ENCODE peak calls at places on chromosomes 13 and 19, in four cellular contexts. B is GM06990; Z is RWPE2; Q is CD4-positive, CD25-positive, alpha-beta regulatory T cell. X is an unnamed sample.

GRCh38 chr13:30577381-30577780 is 40.3 kb upstream of the USPL1 start:
- DNase-seq in B (peak; percentile 41), Z (peak; percentile 69), Q (peak; percentile 58), X (peak; percentile 13)

GRCh38 chr19:45124021-45124420 is 31.0 kb downstream of the PPP1R37 start:
- DNase-seq in B (no peak), Z (no peak), Q (no peak), X (no peak)

GRCh38 chr13:41457589-41458186 is 338 bp downstream of the RGCC start:
- DNase-seq in B (peak; percentile 45), Q (peak; percentile 61), Z (no peak), X (peak; percentile 28)

GRCh38 chr13:99129050-99129449 is 71.6 kb upstream of the UBAC2 start:
- DNase-seq in B (no peak), Q (no peak), Z (no peak), X (no peak)

GRCh38 chr19:43432866-43433673 is 18.4 kb downstream of the TEX101 start:
- DNase-seq in Z (peak; percentile 67), B (peak; percentile 29), Q (peak; percentile 69), X (peak; percentile 60)

GRCh38 chr13:94849254-94849653 is 136.9 kb upstream of the SOX21 start:
- DNase-seq in Z (no peak), B (no peak), Q (no peak), X (no peak)

GRCh38 chr19:35195822-35196221 is 32.7 kb downstream of the FAM187B start:
- DNase-seq in Q (no peak), Z (no peak), B (no peak), X (no peak)

GRCh38 chr13:40878321-40878720 is 88.9 kb downstream of the SLC25A15 start:
- DNase-seq in Z (no peak), B (no peak), Q (no peak), X (no peak)

GRCh38 chr19:44142014-44142523 is 715 bp downstream of the ZNF234 start:
- DNase-seq in Z (no peak), Q (no peak), B (no peak), X (no peak)

GRCh38 chr13:104466016-104466415 is 1399.8 kb upstream of the SLC10A2 start:
- DNase-seq in B (no peak), Z (no peak), Q (no peak), X (no peak)

GRCh38 chr19:5292453-5292842 is 48.2 kb downstream of the PTPRS start:
- DNase-seq in Z (no peak), B (peak; percentile 43), Q (no peak), X (no peak)

GRCh38 chr13:61727714-61728275 is 312.1 kb upstream of the PCDH20 start:
- DNase-seq in B (no peak), Z (no peak), Q (no peak), X (no peak)

GRCh38 chr19:3387645-3388589 is 21.5 kb downstream of the NFIC start:
- DNase-seq in Q (no peak), Z (peak; percentile 86), B (no peak), X (no peak)

GRCh38 chr19:32223595-32224370 is 121.6 kb upstream of the ZNF507 start:
- DNase-seq in Z (no peak), B (no peak), Q (peak; percentile 7), X (no peak)

GRCh38 chr19:35882074-35882832 is 13.9 kb downstream of the APLP1 start:
- DNase-seq in B (no peak), Z (no peak), Q (peak; percentile 79), X (no peak)

GRCh38 chr13:113034451-113035208 is 65.6 kb downstream of the MCF2L start:
- DNase-seq in Q (no peak), Z (no peak), B (no peak), X (no peak)

GRCh38 chr13:114226699-114227323 is 7.9 kb upstream of the CDC16 start:
- DNase-seq in Z (peak; percentile 69), B (peak; percentile 72), Q (peak; percentile 88), X (peak; percentile 76)

GRCh38 chr13:45909724-45910123 is 58.2 kb upstream of the SIAH3 start:
- DNase-seq in Z (no peak), Q (no peak), B (no peak), X (no peak)

GRCh38 chr13:52737900-52738299 is 1.7 kb downstream of the CNMD start:
- DNase-seq in Q (no peak), Z (no peak), B (no peak), X (no peak)

GRCh38 chr19:54164369-54165068 is 5.0 kb upstream of the LENG1 start:
- DNase-seq in B (peak; percentile 77), Q (peak; percentile 70), Z (no peak), X (peak; percentile 47)

GRCh38 chr19:49160450-49161189 is 3.0 kb downstream of the TRPM4 start:
- DNase-seq in Z (no peak), Q (no peak), B (no peak), X (no peak)

GRCh38 chr13:98960331-98961203 is 17.3 kb downstream of the DOCK9 start:
- DNase-seq in Z (no peak), B (no peak), Q (no peak), X (no peak)

GRCh38 chr13:43389573-43389972 is 366.2 kb downstream of the DNAJC15 start:
- DNase-seq in Z (no peak), Q (no peak), B (no peak), X (no peak)

GRCh38 chr19:46862974-46863632 is 2.3 kb downstream of the ARHGAP35 start:
- DNase-seq in Q (no peak), B (no peak), Z (peak; percentile 7), X (no peak)

GRCh38 chr19:57362419-57362818 is 932 bp upstream of the TRAPPC2B start:
- DNase-seq in B (no peak), Q (no peak), Z (no peak), X (no peak)

GRCh38 chr13:43815204-43815603 is 28.4 kb upstream of the ENOX1 start:
- DNase-seq in B (no peak), Q (no peak), Z (no peak), X (no peak)

GRCh38 chr19:35545855-35546381 is 492 bp downstream of the TMEM147 start:
- DNase-seq in Z (no peak), Q (peak; percentile 57), B (peak; percentile 77), X (peak; percentile 64)

GRCh38 chr19:34733266-34733825 is 697 bp upstream of the ZNF181 start:
- DNase-seq in Z (no peak), B (no peak), Q (no peak), X (no peak)

GRCh38 chr13:86002921-86003488 is 203.8 kb upstream of the SLITRK6 start:
- DNase-seq in B (no peak), Z (no peak), Q (no peak), X (no peak)

GRCh38 chr19:46866407-46867132 is 5.8 kb downstream of the ARHGAP35 start:
- DNase-seq in Z (no peak), Q (no peak), B (no peak), X (no peak)

GRCh38 chr13:25217023-25217909 is 45.2 kb upstream of the AMER2 start:
- DNase-seq in B (no peak), Q (no peak), Z (no peak), X (no peak)

GRCh38 chr13:100811906-100812305 is 137.3 kb upstream of the TMTC4 start:
- DNase-seq in Q (no peak), B (no peak), Z (no peak), X (no peak)

GRCh38 chr19:21934593-21934992 is 76.2 kb downstream of the ZNF208 start:
- DNase-seq in Q (no peak), Z (no peak), B (no peak), X (no peak)
- H3K4me3 ChIP-seq in Q (no peak overlapping the region), Z (no peak overlapping the region), B (no peak overlapping the region), X (no peak overlapping the region)

DNA sequence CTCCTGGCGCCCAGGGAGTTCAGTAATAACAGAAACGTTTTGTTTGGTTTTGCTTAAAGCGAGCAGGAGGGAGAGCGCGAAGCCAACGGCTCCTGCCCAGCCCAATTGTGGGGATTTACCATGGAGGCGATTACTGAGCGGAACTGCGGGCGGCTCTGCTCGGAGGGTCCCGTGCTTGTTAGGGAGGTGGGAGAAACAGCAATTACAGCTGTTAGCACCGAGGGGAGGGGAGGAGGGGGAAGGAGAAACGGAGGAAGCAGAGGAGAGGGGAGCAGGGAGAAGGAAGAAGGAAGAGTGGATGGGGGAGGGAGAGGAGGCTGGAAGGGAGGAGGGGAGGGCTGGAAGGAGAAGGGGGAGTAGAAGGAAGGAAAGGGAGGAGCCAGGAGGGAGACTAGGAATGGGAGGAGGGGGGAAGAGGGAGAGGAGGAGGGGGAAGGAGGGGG is 7.7 kb upstream of the ONECUT3 start:
- DNase-seq in B (no peak), Q (no peak), Z (no peak), X (no peak)
- H3K4me3 ChIP-seq in B (no peak overlapping the region), Q (no peak overlapping the region), Z (no peak overlapping the region), X (no peak overlapping the region)

GRCh38 chr19:17341386-17341785 is 4.0 kb downstream of the GTPBP3 start:
- DNase-seq in B (no peak), Q (no peak), Z (no peak), X (no peak)

GRCh38 chr19:17340871-17341357 is 3.6 kb downstream of the GTPBP3 start:
- DNase-seq in Z (no peak), B (no peak), Q (no peak), X (no peak)

GRCh38 chr19:17341845-17342244 is 4.5 kb downstream of the GTPBP3 start:
- DNase-seq in B (no peak), Q (no peak), Z (no peak), X (no peak)

GRCh38 chr19:17339088-17339741 is 1.9 kb downstream of the GTPBP3 start:
- DNase-seq in B (no peak), Z (peak; percentile 68), Q (peak; percentile 36), X (no peak)

DNA sequence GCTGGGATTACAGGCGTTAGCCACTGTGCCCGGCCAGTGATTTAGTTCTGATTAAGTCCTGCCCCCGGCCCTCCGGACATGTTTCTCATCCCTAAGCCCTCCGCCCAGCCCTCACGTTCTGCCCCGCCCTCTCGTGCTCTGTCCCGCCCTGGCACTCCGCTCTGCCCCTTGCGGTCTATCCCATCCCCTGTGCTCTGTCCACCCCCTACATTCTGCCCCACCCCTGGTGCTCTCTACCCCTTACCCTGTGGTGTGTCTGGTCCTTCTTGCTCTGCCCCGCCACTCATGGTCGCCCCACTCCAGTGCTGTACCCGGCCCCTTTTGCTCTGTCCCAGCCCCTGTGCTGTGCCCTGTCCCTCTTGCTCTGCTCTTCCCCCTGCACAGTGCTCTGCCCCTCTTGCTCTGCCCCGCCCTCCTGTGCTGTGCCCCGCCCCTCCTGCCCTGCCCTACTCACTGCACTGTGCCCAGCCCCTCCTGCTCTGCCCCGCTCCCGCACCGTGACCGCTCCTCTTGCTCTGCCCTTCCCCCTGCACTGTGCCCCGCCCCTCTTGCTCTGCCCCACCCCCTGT is 3.0 kb downstream of the GTPBP3 start:
- DNase-seq in Q (no peak), B (no peak), Z (no peak), X (no peak)
- H3K4me3 ChIP-seq in Q (no peak overlapping the region), B (no peak overlapping the region), Z (no peak overlapping the region), X (no peak overlapping the region)

DNA sequence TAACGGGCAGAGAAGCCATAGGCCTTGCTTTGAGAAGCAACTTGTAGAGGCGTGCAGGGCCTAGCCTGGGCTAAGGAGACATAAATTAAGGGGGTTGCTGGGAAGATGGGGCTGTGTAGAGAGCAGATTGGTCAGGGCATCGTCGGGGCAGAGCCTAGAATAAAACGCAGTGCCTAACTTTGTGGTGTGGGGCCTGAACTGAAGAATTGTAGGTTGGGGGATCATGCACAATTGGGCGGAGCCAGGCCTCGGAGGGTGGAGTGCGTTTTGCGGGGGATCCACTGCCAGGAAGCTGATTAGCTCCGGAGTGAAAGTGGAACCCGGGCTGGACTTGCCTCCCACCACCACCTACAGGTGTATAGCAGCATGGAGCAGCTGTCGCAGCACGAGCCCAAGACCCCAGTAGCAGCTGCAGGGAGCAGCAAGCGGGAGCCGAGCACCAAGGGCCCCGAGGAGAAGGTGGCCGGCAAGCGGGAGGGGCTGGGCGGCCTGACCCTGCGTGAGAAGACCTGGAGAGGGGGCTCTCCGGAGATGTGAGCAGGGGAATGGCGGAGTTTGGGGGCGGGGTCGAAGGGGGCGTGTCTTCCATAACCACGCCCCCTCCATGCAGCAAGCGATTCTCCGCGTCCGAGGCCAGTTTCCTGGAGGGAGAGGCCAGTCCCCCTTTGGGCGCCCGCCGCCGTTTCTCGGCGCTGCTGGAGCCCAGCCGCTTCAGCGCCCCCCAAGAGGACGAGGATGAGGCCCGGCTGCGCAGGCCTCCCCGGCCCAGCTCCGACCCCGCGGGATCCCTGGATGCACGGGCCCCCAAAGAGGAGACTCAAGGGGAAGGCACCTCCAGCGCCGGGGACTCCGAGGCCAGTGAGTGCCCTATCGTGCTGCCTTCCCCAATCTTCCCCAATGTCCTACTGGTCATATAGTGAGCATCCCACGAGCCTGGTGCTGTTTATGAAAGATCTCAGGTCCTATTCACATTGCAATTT is 13.8 kb downstream of the DNASE2 start:
- DNase-seq in B (peak; percentile 85), Z (no peak), Q (peak; percentile 73), X (peak; percentile 58)
- H3K4me3 ChIP-seq in B (peak overlapping the region; percentile 49), Z (peak overlapping the region; percentile 38), Q (peak overlapping the region; percentile 37), X (peak overlapping the region; percentile 76)

X was measured in CD8-positive, alpha-beta memory T cell.